ENCODE peak calls at places on chromosomes 5 and 9, in seven cellular contexts. D is CD4-positive, alpha-beta memory T cell; G is GM12865; B is NCI-H2029 treated with DMSO at 0.1 percent for 48 hours; T is A549; F is midbrain; K is AG09309. S is an unnamed sample.

GRCh38 chr5:76544268-76544926 is 78.8 kb downstream of the F2RL2 start:
- DNase-seq in D (peak; percentile 61), G (peak; percentile 64), B (no peak), T (peak; percentile 44), F (peak; percentile 3), K (no peak), S (no peak)

GRCh38 chr9:14027114-14027812 is 286.7 kb downstream of the NFIB start:
- DNase-seq in D (no peak), G (no peak), B (peak; percentile 15), T (no peak), F (no peak), K (no peak), S (no peak)

GRCh38 chr9:16064701-16065230 is 511.9 kb downstream of the CCDC171 start:
- DNase-seq in D (no peak), G (no peak), B (no peak), T (no peak), F (no peak), K (no peak), S (no peak)

GRCh38 chr9:33155393-33155792 is 11.7 kb downstream of the B4GALT1 start:
- DNase-seq in D (no peak), G (no peak), B (peak; percentile 43), T (no peak), F (no peak), K (no peak), S (no peak)

GRCh38 chr5:100595152-100595811 is 60.1 kb downstream of the FAM174A start:
- DNase-seq in D (no peak), G (peak; percentile 3), B (no peak), T (peak; percentile 6), F (no peak), K (peak; percentile 83), S (peak; percentile 20)

GRCh38 chr9:27179245-27179870 is 70.3 kb downstream of the TEK start:
- DNase-seq in D (no peak), G (no peak), B (no peak), T (no peak), F (no peak), K (no peak), S (no peak)

GRCh38 chr9:132141948-132142594 is 19.8 kb upstream of the NTNG2 start:
- DNase-seq in D (no peak), G (no peak), B (no peak), T (peak; percentile 54), F (no peak), K (no peak), S (no peak)

GRCh38 chr5:159099049-159099760 is 511 bp downstream of the EBF1 start:
- DNase-seq in D (peak; percentile 44), G (peak; percentile 83), B (no peak), T (peak; percentile 48), F (no peak), K (peak; percentile 10), S (no peak)

GRCh38 chr5:68395302-68395701 is 179.7 kb downstream of the PIK3R1 start:
- DNase-seq in D (no peak), G (no peak), B (no peak), T (no peak), F (no peak), K (no peak), S (no peak)

GRCh38 chr5:622946-623522 is 10.9 kb downstream of the CEP72 start:
- DNase-seq in D (no peak), G (no peak), B (no peak), T (no peak), F (no peak), K (no peak), S (no peak)

GRCh38 chr5:172370648-172371248 is 83.6 kb downstream of the SH3PXD2B start:
- DNase-seq in D (no peak), G (peak; percentile 83), B (no peak), T (peak; percentile 23), F (no peak), K (no peak), S (no peak)

GRCh38 chr5:80082731-80083114 is 47.6 kb downstream of the THBS4 start:
- DNase-seq in D (peak; percentile 44), G (peak; percentile 80), B (peak; percentile 78), T (peak; percentile 77), F (peak; percentile 80), K (peak; percentile 38), S (peak; percentile 64)

GRCh38 chr9:34637356-34638137 is at the start of gene SIGMAR1:
- DNase-seq in D (peak; percentile 97), G (peak; percentile 97), B (peak; percentile 76), T (peak; percentile 87), F (peak; percentile 93), K (peak; percentile 63), S (peak; percentile 88)

GRCh38 chr9:92183449-92183848 is 68.2 kb upstream of the SPTLC1 start:
- DNase-seq in D (no peak), G (no peak), B (no peak), T (no peak), F (no peak), K (no peak), S (no peak)

GRCh38 chr9:136750526-136750925 is 2.2 kb upstream of the LCN6 start:
- DNase-seq in D (no peak), G (no peak), B (no peak), T (no peak), F (no peak), K (no peak), S (no peak)

GRCh38 chr9:72635197-72635596 is 113.8 kb downstream of the TMC1 start:
- DNase-seq in D (no peak), G (peak; percentile 88), B (no peak), T (no peak), F (no peak), K (no peak), S (no peak)

GRCh38 chr9:135971892-135972291 is 10.7 kb upstream of the UBAC1 start:
- DNase-seq in D (peak; percentile 52), G (peak; percentile 40), B (peak; percentile 10), T (peak; percentile 38), F (no peak), K (no peak), S (no peak)

GRCh38 chr5:149358294-149358651 is 427 bp downstream of the PCYOX1L start:
- DNase-seq in D (no peak), G (peak; percentile 41), B (no peak), T (no peak), F (peak; percentile 48), K (no peak), S (peak; percentile 48)

S was measured in occipital lobe.